ENCODE peak calls at places on chromosomes 3 and 15, in four cellular contexts. S is H1, D is mesendoderm, F is H9. B is an unnamed sample.

GRCh38 chr3:30231277-30232141 is 374.9 kb upstream of the TGFBR2 start:
- DNase-seq in S (no peak), D (peak; percentile 22), F (no peak), B (peak; percentile 46)

GRCh38 chr3:146517684-146518435 is 26.5 kb downstream of the PLSCR1 start:
- DNase-seq in D (no peak), S (no peak), F (no peak), B (no peak)

GRCh38 chr3:155702745-155703581 is 41.9 kb downstream of the PLCH1 start:
- DNase-seq in S (no peak), F (no peak), D (no peak), B (no peak)

GRCh38 chr3:133115178-133115577 is 77.0 kb downstream of the TMEM108 start:
- DNase-seq in D (no peak), F (no peak), S (no peak), B (no peak)

GRCh38 chr3:157572559-157573270 is 69.5 kb upstream of the VEPH1 start:
- DNase-seq in S (no peak), D (peak; percentile 62), F (no peak), B (peak; percentile 64)

GRCh38 chr3:111616417-111617105 is 21.4 kb upstream of the ZBED2 start:
- DNase-seq in F (no peak), S (no peak), D (no peak), B (peak; percentile 18)

GRCh38 chr3:184003187-184003967 is 14.3 kb downstream of the ABCC5 start:
- DNase-seq in F (no peak), D (peak; percentile 78), S (no peak), B (peak; percentile 81)

GRCh38 chr3:106030620-106030945 is 161.8 kb upstream of the CBLB start:
- DNase-seq in D (no peak), S (no peak), F (no peak), B (peak; percentile 71)

GRCh38 chr3:193826126-193826795 is 233.3 kb downstream of the OPA1 start:
- DNase-seq in F (no peak), D (peak; percentile 67), S (no peak), B (peak; percentile 34)

GRCh38 chr3:100650651-100651611 is 41.5 kb downstream of the ADGRG7 start:
- DNase-seq in S (no peak), F (no peak), D (no peak), B (peak; percentile 54)

GRCh38 chr15:66702035-66702769 is at the start of gene SMAD6:
- DNase-seq in F (peak; percentile 97), D (peak; percentile 100), S (peak; percentile 90), B (peak; percentile 98)

GRCh38 chr3:31008986-31009385 is 114.5 kb upstream of the GADL1 start:
- DNase-seq in S (no peak), F (no peak), D (peak; percentile 92), B (peak; percentile 22)

GRCh38 chr3:183132409-183132808 is 30.1 kb downstream of the LAMP3 start:
- DNase-seq in S (no peak), D (no peak), F (no peak), B (no peak)

GRCh38 chr3:196140224-196140623 is 58.3 kb upstream of the TFRC start:
- DNase-seq in D (no peak), F (no peak), S (no peak), B (no peak)

GRCh38 chr15:76235186-76235826 is 76.0 kb downstream of the ETFA start:
- DNase-seq in F (no peak), S (no peak), D (peak; percentile 61), B (peak; percentile 53)

GRCh38 chr3:133853925-133854227 is 41.8 kb downstream of the RAB6B start:
- DNase-seq in D (no peak), S (no peak), F (no peak), B (no peak)

GRCh38 chr15:71103102-71103676 is 12.1 kb upstream of the THSD4 start:
- DNase-seq in F (no peak), S (peak; percentile 34), D (peak; percentile 28), B (peak; percentile 68)

GRCh38 chr3:85567074-85567676 is 608.4 kb downstream of the CADM2 start:
- DNase-seq in F (peak; percentile 58), D (peak; percentile 60), S (peak; percentile 74), B (peak; percentile 29)

GRCh38 chr15:63408514-63408913 is 26.9 kb upstream of the CA12 start:
- DNase-seq in S (no peak), D (no peak), F (no peak), B (no peak)

GRCh38 chr3:18111702-18112311 is 313.3 kb downstream of the SATB1 start:
- DNase-seq in F (no peak), D (no peak), S (no peak), B (peak; percentile 29)

GRCh38 chr3:98972155-98972554 is 70.7 kb upstream of the DCBLD2 start:
- DNase-seq in S (no peak), D (no peak), F (no peak), B (peak; percentile 98)

GRCh38 chr15:42037650-42038049 is 16.8 kb upstream of the PLA2G4E start:
- DNase-seq in F (no peak), D (no peak), S (no peak), B (no peak)

GRCh38 chr15:86649277-86649676 is 569.6 kb downstream of the AGBL1 start:
- DNase-seq in S (no peak), D (no peak), F (no peak), B (no peak)
- H3K56ac ChIP-seq in S (no peak overlapping the region), D (no peak overlapping the region), F (no peak overlapping the region), B (no peak overlapping the region)

DNA sequence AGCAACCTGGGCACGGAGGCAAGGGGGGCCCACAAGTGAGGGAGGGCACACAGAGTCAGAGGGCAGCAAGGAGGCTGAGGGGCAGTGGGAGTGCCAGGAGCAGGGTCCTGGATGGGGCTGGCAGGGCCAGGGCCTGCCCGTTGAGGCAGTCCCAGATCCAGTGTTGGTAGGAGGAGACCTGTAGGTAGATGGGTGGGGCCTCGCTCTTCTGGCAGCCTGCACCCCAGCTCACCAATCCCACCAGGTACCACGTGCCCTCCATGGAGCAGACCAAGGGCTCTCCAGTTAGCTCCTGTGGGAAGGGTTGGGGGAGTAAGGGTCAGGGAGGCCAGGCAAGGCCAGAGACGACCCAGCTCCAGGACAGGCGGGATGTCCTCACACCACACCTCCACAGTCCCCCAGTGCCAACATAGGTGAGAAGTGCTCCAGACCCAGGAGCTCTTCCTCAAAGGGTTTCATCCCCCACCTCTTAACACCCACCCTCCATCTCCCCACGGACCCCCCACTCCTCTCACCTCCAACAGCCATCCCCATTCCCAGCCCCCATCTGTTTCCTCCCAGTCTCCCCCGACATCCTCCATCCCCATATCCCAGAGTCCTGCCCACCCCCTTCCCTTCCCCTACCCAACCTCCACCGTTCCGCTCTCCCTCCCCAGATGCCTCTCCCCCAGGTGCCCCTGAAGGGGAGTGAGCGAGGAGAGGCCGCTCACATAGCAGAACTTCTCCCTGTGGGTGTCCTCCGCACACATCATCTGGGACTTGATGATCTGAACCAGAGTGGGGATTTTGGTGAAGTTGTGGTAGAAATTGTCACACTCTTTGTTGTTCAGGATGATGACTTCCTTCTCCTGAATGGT is 5.2 kb downstream of the PRSS50 start:
- DNase-seq in F (no peak), D (no peak), S (no peak), B (no peak)
- H3K56ac ChIP-seq in F (no peak overlapping the region), D (no peak overlapping the region), S (no peak overlapping the region), B (no peak overlapping the region)

DNA sequence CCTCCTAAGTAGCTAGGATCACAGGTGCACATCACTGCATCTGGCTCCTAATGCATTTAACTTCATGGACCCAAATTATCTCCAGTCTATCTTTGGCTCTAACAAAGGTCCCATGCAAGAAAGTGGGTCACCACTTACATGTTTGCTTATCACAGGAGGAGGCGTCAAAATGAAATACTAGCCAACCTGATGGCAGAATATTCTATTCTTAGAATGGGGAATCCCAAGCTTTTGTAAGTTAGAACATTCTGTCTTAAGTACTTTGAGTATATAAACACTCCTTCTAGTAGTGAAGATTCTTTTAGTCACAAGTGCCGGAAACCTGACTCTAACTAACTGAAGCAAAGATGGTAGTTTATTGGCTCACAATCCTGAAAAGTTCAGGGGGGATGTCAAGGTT is 72.0 kb upstream of the ADAMTS9 start:
- DNase-seq in D (no peak), F (no peak), S (no peak), B (peak; percentile 12)
- H3K56ac ChIP-seq in D (no peak overlapping the region), F (no peak overlapping the region), S (no peak overlapping the region), B (no peak overlapping the region)

GRCh38 chr3:128556949-128557348 is 63.9 kb upstream of the GATA2 start:
- DNase-seq in D (no peak), S (no peak), F (no peak), B (no peak)

GRCh38 chr3:128555881-128556280 is 62.9 kb upstream of the GATA2 start:
- DNase-seq in F (no peak), D (no peak), S (no peak), B (no peak)

GRCh38 chr3:128555098-128555825 is 62.3 kb upstream of the GATA2 start:
- DNase-seq in F (no peak), D (no peak), S (peak; percentile 66), B (no peak)

GRCh38 chr3:128557531-128558280 is 64.7 kb upstream of the GATA2 start:
- DNase-seq in F (no peak), S (no peak), D (no peak), B (no peak)

GRCh38 chr3:128556384-128556783 is 63.4 kb upstream of the GATA2 start:
- DNase-seq in D (no peak), S (no peak), F (no peak), B (no peak)
- H3K56ac ChIP-seq in D (no peak overlapping the region), S (no peak overlapping the region), F (no peak overlapping the region), B (no peak overlapping the region)

GRCh38 chr3:139930201-139930600 is 4.8 kb upstream of the CLSTN2 start:
- DNase-seq in F (no peak), D (no peak), S (no peak), B (no peak)

GRCh38 chr3:139934557-139935070 is 371 bp upstream of the CLSTN2 start:
- DNase-seq in D (peak; percentile 92), S (peak; percentile 87), F (peak; percentile 91), B (no peak)

DNA sequence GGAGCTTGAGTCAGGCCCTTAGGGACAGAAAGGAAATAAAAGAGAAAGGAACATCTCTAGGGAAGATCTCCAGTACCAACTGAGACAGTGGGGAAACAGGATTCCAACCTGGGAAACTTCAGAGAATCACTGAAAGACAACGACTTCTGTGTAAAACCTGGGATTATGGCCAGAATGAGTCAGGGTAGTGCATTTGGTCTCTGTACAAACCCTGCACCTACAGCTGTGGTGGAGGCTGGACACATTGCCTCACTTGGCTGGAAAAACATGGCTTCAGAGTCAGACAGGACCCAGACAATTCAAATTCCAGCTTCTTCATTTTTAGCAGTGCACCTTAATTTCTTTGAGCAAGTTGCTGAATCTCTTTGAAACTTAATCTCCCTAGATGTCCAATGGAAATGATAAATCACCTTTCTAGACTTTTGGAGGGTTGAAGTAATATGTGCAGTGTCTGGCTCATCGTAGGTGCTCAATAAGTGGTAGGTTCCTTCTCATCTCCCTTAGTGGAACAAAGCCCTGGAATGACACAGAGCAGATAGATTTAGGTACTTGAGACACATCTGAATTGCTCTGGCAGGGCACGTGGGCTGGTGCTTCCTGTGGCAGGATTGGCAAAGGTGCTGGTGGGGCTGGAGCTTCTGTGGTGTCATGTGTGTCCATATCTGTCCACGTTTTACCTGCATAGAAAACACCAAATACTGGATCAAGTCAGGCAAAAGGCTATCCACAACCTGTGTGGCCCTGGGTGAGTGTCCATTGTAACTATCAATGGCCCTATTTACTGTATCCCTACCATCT is 6.1 kb upstream of the CLSTN2 start:
- DNase-seq in D (no peak), S (no peak), F (no peak), B (no peak)
- H3K56ac ChIP-seq in D (no peak overlapping the region), S (no peak overlapping the region), F (no peak overlapping the region), B (no peak overlapping the region)

DNA sequence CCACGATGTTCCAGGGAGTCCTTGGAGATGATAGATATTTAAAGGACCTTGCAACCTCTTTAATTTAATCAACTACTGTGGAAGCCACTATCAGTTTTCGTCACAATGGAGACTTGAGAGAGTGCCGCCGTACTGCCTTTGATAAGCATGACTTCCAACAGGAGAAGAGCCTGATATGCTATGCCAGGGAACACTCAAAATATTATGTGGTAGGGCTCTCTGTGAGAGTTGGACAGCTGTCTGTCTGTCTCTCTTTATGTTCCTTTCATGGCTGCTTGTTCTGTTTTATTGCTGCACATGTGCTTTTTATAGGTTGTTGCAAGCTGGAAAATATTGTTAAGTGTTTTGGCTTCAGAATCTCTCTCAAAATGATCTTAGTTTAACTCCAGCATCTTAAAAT is 249.4 kb upstream of the RARB start:
- DNase-seq in D (no peak), F (no peak), S (no peak), B (no peak)
- H3K56ac ChIP-seq in D (no peak overlapping the region), F (no peak overlapping the region), S (no peak overlapping the region), B (no peak overlapping the region)

B was measured in IMR-90.